ENCODE peak calls at places on chromosomes 12 and 14, in nine cellular contexts. V is T follicular helper cell; J is GM03348; Q is heart left ventricle; L is uterus; S is skeletal muscle cell; D is GM12865; F is stimulated activated CD4-positive, alpha-beta T cell treated with anti-CD3 and anti-CD28 coated beads, Interleukin-15, amount 100 ng/mL, for 24 hours; H is activated naive CD8-positive, alpha-beta T cell treated with anti-CD3 and anti-CD28 coated beads for 36 hours. C is an unnamed sample.

GRCh38 chr14:80316426-80316825 is 105.1 kb upstream of the DIO2 start:
- DNase-seq in S (peak), J (peak), F (no peak), D (no peak), V (no peak), Q (no peak), L (no peak), H (no peak), C (no peak)

GRCh38 chr14:96579855-96580254 is 77.7 kb downstream of the PAPOLA start:
- DNase-seq in V (no peak), S (no peak), F (no peak), J (no peak), H (no peak), D (no peak), L (no peak), Q (no peak), C (no peak)

GRCh38 chr12:30145351-30146017 is 361.7 kb upstream of the TMTC1 start:
- DNase-seq in Q (no peak), J (no peak), V (no peak), F (no peak), S (no peak), L (no peak), D (no peak), H (no peak), C (no peak)

GRCh38 chr12:26195250-26195640 is at the start of gene SSPN:
- DNase-seq in J (peak), D (peak), L (peak), H (peak), F (peak), Q (peak), S (peak), V (no peak), C (peak)

GRCh38 chr14:48251290-48251689 is 575.9 kb upstream of the MDGA2 start:
- DNase-seq in V (no peak), S (no peak), Q (no peak), F (no peak), H (no peak), D (no peak), J (no peak), L (no peak), C (no peak)

GRCh38 chr14:100066984-100067383 is 1.8 kb downstream of the EVL start:
- DNase-seq in D (peak), L (no peak), V (no peak), H (no peak), S (no peak), Q (no peak), J (no peak), F (peak), C (no peak)

GRCh38 chr12:78489990-78490389 is 374.6 kb upstream of the SYT1 start:
- DNase-seq in D (no peak), S (no peak), L (no peak), V (no peak), J (no peak), Q (no peak), F (no peak), H (no peak), C (no peak)

GRCh38 chr12:113641426-113641825 is 169.8 kb upstream of the LHX5 start:
- DNase-seq in F (no peak), H (no peak), L (no peak), V (no peak), S (no peak), J (no peak), D (no peak), Q (no peak), C (no peak)

GRCh38 chr14:26187996-26188605 is 409.7 kb downstream of the NOVA1 start:
- DNase-seq in D (no peak), H (no peak), S (peak), V (no peak), J (no peak), L (peak), Q (no peak), F (no peak), C (no peak)

GRCh38 chr12:29148958-29149690 is at the start of gene FAR2:
- DNase-seq in Q (peak), J (peak), H (peak), V (no peak), D (peak), F (peak), L (peak), S (no peak), C (peak)

GRCh38 chr14:102540310-102541028 is 30.9 kb upstream of the ANKRD9 start:
- DNase-seq in L (no peak), S (peak), J (no peak), F (no peak), Q (no peak), V (no peak), D (no peak), H (no peak), C (no peak)

GRCh38 chr12:120247621-120248030 is 17.9 kb downstream of the PXN start:
- DNase-seq in Q (no peak), D (no peak), S (peak), H (no peak), V (no peak), J (no peak), F (no peak), L (no peak), C (no peak)

GRCh38 chr12:116568203-116568602 is 9.0 kb downstream of the MAP1LC3B2 start:
- DNase-seq in Q (no peak), J (no peak), L (no peak), V (no peak), F (no peak), D (no peak), H (no peak), S (no peak), C (no peak)

GRCh38 chr12:55933799-55934174 is 2.8 kb downstream of the DGKA start:
- DNase-seq in F (no peak), H (no peak), V (no peak), L (no peak), S (no peak), J (no peak), Q (no peak), D (no peak), C (no peak)

GRCh38 chr12:76713130-76713529 is 50.8 kb upstream of the ZDHHC17 start:
- DNase-seq in Q (no peak), H (no peak), D (no peak), S (no peak), J (no peak), V (no peak), L (no peak), F (no peak), C (no peak)

GRCh38 chr12:22628228-22628627 is 3.3 kb downstream of the ETNK1 start:
- DNase-seq in S (no peak), D (no peak), H (no peak), V (no peak), Q (no peak), F (no peak), L (no peak), J (no peak), C (no peak)

C was measured in left ventricle myocardium superior.